ENCODE peak calls at places on chromosome 19, in nine cellular contexts. G is CD8-positive, alpha-beta memory T cell; I is AG04449; F is pancreas; O is sigmoid colon; W is fibroblast of lung; Z is cardiac fibroblast; N is aorta; E is bronchial epithelial cell. L is an unnamed sample.

GRCh38 chr19:48739400-48739825 is 997 bp downstream of the RASIP1 start:
- DNase-seq in W (no peak), I (no peak), O (no peak), N (no peak), Z (no peak), F (no peak), G (no peak), E (no peak), L (no peak)

GRCh38 chr19:34428549-34429285 is 536 bp downstream of the UBA2 start:
- DNase-seq in F (no peak), I (no peak), E (peak; percentile 15), W (peak; percentile 29), Z (peak; percentile 37), G (peak; percentile 60), N (peak; percentile 60), O (peak; percentile 65), L (peak; percentile 12)

GRCh38 chr19:7535035-7535992 is at the start of gene PNPLA6:
- DNase-seq in I (no peak), N (peak; percentile 98), E (peak; percentile 82), F (peak; percentile 98), O (peak; percentile 98), G (peak; percentile 93), W (peak; percentile 93), Z (peak; percentile 96), L (peak; percentile 83)

GRCh38 chr19:38494379-38494778 is 60.9 kb downstream of the RYR1 start:
- DNase-seq in I (no peak), Z (no peak), E (no peak), G (no peak), W (no peak), O (no peak), F (no peak), N (no peak), L (no peak)

GRCh38 chr19:30256510-30256850 is 115.7 kb upstream of the ZNF536 start:
- DNase-seq in F (no peak), G (no peak), N (no peak), E (no peak), O (no peak), I (no peak), W (no peak), Z (no peak), L (no peak)

GRCh38 chr19:3276341-3276799 is 51.9 kb downstream of the CELF5 start:
- DNase-seq in E (peak; percentile 71), I (no peak), W (no peak), N (no peak), Z (no peak), O (no peak), F (peak; percentile 77), G (peak; percentile 61), L (no peak)

GRCh38 chr19:4007836-4008539 is 452 bp downstream of the PIAS4 start:
- DNase-seq in E (no peak), Z (peak; percentile 23), G (no peak), I (no peak), W (no peak), N (no peak), F (peak; percentile 83), O (no peak), L (no peak)

GRCh38 chr19:17706750-17707181 is 12.5 kb upstream of the MAP1S start:
- DNase-seq in N (no peak), W (peak; percentile 19), Z (peak; percentile 54), E (peak; percentile 15), G (no peak), F (peak; percentile 45), I (no peak), O (no peak), L (no peak)

GRCh38 chr19:5784581-5785147 is at the start of gene PRR22:
- DNase-seq in E (no peak), O (no peak), F (no peak), Z (no peak), I (no peak), G (no peak), N (no peak), W (no peak), L (no peak)

GRCh38 chr19:1315470-1316166 is 29.9 kb downstream of the EFNA2 start:
- DNase-seq in W (peak; percentile 40), Z (peak; percentile 59), G (no peak), N (no peak), I (no peak), E (no peak), F (peak; percentile 76), O (no peak), L (no peak)

GRCh38 chr19:38061294-38061693 is 154.3 kb downstream of the SIPA1L3 start:
- DNase-seq in G (no peak), N (no peak), F (no peak), O (no peak), E (peak; percentile 35), W (peak; percentile 71), Z (peak; percentile 57), I (peak; percentile 36), L (no peak)

GRCh38 chr19:42311612-42312160 is 1.4 kb upstream of the TMEM145 start:
- DNase-seq in G (no peak), Z (no peak), F (no peak), E (no peak), O (no peak), W (no peak), N (no peak), I (no peak), L (no peak)

GRCh38 chr19:10593820-10594637 is 6.9 kb upstream of the AP1M2 start:
- DNase-seq in E (no peak), N (no peak), W (no peak), F (no peak), G (no peak), Z (peak; percentile 42), O (peak; percentile 75), I (no peak), L (no peak)

GRCh38 chr19:4390017-4390861 is 10.1 kb downstream of the SH3GL1 start:
- DNase-seq in E (peak; percentile 33), Z (peak; percentile 78), I (no peak), O (no peak), G (no peak), W (peak; percentile 59), F (no peak), N (peak; percentile 79), L (no peak)

GRCh38 chr19:5801796-5802616 is 2.9 kb upstream of the NRTN start:
- DNase-seq in I (no peak), F (no peak), E (no peak), O (peak; percentile 65), Z (peak; percentile 43), N (peak; percentile 49), W (peak; percentile 23), G (no peak), L (no peak)

GRCh38 chr19:8115805-8116396 is 33.5 kb downstream of the FBN3 start:
- DNase-seq in Z (no peak), I (no peak), G (no peak), W (no peak), E (no peak), F (no peak), O (no peak), N (no peak), L (no peak)

GRCh38 chr19:37594982-37595382 is 306 bp downstream of the ZNF540 start:
- DNase-seq in G (peak; percentile 85), W (no peak), Z (peak; percentile 65), O (peak; percentile 88), E (no peak), I (no peak), N (peak; percentile 81), F (peak; percentile 76), L (no peak)

DNA sequence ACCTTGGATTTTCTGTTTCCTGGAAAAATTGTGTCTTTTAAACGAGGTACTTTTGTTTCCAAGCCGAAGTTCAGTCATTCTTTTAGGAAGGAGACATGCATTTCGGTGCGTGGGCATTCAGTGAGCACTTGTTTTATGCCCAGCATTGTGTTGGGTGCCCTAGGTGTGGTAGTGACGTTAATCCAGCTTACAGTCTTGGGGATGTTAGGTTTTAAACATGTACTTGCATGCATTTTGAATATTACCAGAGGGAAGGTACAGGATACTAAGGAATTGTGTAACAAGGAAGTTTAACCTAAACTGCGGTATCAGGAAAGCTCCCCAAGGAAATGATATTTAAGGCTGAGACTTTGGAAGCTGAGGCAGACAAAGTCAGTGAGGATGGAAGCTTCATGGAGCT is 66.3 kb downstream of the ARHGAP35 start:
- DNase-seq in G (no peak), O (no peak), F (no peak), Z (no peak), W (no peak), E (peak; percentile 98), N (no peak), I (no peak), L (no peak)
- H3K4me3 ChIP-seq in G (no peak overlapping the region), O (no peak overlapping the region), F (no peak overlapping the region), Z (no peak overlapping the region), W (no peak overlapping the region), E (peak overlapping the region; percentile 31), N (no peak overlapping the region), I (no peak overlapping the region), L (no peak overlapping the region)

GRCh38 chr19:52237197-52237596 is 32.2 kb upstream of the ZNF766 start:
- DNase-seq in W (no peak), Z (no peak), E (no peak), G (no peak), O (no peak), I (no peak), N (no peak), F (no peak), L (no peak)

GRCh38 chr19:52234406-52234805 is 35.0 kb upstream of the ZNF766 start:
- DNase-seq in N (no peak), I (no peak), F (no peak), E (no peak), Z (no peak), G (no peak), W (no peak), O (no peak), L (no peak)

GRCh38 chr19:52237771-52238400 is 31.5 kb upstream of the ZNF766 start:
- DNase-seq in N (peak; percentile 63), W (peak; percentile 72), F (no peak), Z (peak; percentile 76), I (peak; percentile 23), G (peak; percentile 74), O (peak; percentile 75), E (peak; percentile 58), L (peak; percentile 49)
- H3K4me3 ChIP-seq in N (no peak overlapping the region), W (no peak overlapping the region), F (no peak overlapping the region), Z (no peak overlapping the region), I (no peak overlapping the region), G (no peak overlapping the region), O (no peak overlapping the region), E (no peak overlapping the region), L (no peak overlapping the region)

GRCh38 chr19:50327461-50328256 is 1.5 kb downstream of the KCNC3 start:
- DNase-seq in O (no peak), Z (no peak), G (no peak), E (no peak), I (no peak), W (no peak), N (no peak), F (peak; percentile 65), L (no peak)
- H3K4me3 ChIP-seq in O (no peak overlapping the region), Z (no peak overlapping the region), G (no peak overlapping the region), E (no peak overlapping the region), I (no peak overlapping the region), W (no peak overlapping the region), N (no peak overlapping the region), F (no peak overlapping the region), L (no peak overlapping the region)

DNA sequence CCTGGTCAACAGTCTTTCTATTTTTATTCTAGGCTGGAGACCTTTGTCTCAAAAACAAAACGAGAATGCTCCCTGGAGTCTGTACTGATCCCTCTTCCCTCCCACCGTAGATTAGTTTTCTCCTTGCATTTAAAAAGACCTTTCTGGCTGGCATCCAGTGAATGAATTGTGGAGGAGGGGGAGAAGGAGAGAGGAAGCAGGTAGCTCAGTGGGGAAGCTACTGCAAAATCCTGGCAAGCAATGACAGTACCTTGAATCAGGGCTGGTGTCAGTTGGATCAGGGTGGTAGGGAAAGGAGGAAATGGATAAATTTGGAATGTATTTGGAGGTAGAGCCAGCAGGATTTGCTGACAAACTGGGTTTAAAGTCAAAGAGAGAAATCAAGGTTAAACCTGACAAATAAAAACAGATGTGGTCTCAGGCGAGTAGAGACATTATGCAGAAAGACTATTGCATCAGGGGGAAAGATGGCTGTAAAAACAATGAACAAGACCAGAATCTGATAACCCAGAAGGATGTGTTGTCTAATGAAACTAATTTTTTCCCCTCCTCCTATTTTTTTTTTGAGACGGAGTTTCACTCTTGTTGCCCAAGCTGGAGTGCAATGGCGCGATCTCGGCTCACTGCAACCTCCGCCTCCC is 3.5 kb upstream of the CYP2S1 start:
- DNase-seq in Z (no peak), F (no peak), N (no peak), G (no peak), I (no peak), E (no peak), W (no peak), O (no peak), L (no peak)
- H3K4me3 ChIP-seq in Z (no peak overlapping the region), F (no peak overlapping the region), N (no peak overlapping the region), G (no peak overlapping the region), I (no peak overlapping the region), E (no peak overlapping the region), W (no peak overlapping the region), O (no peak overlapping the region), L (no peak overlapping the region)

L was measured in Jurkat, Clone E6-1.